ENCODE peak calls at places on chromosomes 2 and 18, in four cellular contexts. X is HS-27A, M is stomach, S is hypothalamus. Q is an unnamed sample.
A peak's percentile ranks its signal among the peaks of the same experiment; 100 is the strongest.

GRCh38 chr18:57819671-57820460 is 16.8 kb upstream of the ATP8B1 start:
- DNase-seq in M (peak; percentile 83), X (peak; percentile 96), S (no peak), Q (no peak)

GRCh38 chr18:13159579-13159978 is 59.0 kb upstream of the LDLRAD4 start:
- DNase-seq in S (no peak), M (no peak), X (peak; percentile 47), Q (no peak)

GRCh38 chr2:163319006-163319405 is 416.8 kb downstream of the FIGN start:
- DNase-seq in S (no peak), M (no peak), X (no peak), Q (no peak)

GRCh38 chr2:20108655-20109396 is 57.4 kb upstream of the LAPTM4A start:
- DNase-seq in S (no peak), X (no peak), M (no peak), Q (no peak)

GRCh38 chr2:150487537-150488429 is at the start of gene RND3:
- DNase-seq in S (peak; percentile 78), M (peak; percentile 96), X (peak; percentile 97), Q (peak; percentile 96)

GRCh38 chr2:86304416-86304815 is 33.0 kb downstream of the REEP1 start:
- DNase-seq in S (no peak), M (no peak), X (no peak), Q (no peak)

GRCh38 chr2:110747522-110748488 is 15.4 kb downstream of the ACOXL start:
- DNase-seq in X (no peak), M (no peak), S (no peak), Q (no peak)

GRCh38 chr2:158797963-158798700 is 3.0 kb downstream of the DAPL1 start:
- DNase-seq in X (no peak), M (no peak), S (no peak), Q (no peak)

GRCh38 chr2:44789971-44790721 is 151.4 kb upstream of the SIX3 start:
- DNase-seq in X (no peak), S (no peak), M (no peak), Q (no peak)

GRCh38 chr2:99507964-99508818 is 18.4 kb upstream of the REV1 start:
- DNase-seq in X (no peak), M (no peak), S (no peak), Q (no peak)